ENCODE peak calls at places on chromosomes 2 and 18, in five cellular contexts. R, J, U, S and A are unnamed samples.
A peak's percentile ranks its signal among the peaks of the same experiment; 100 is the strongest.

GRCh38 chr2:220619525-220620267 is 952.4 kb downstream of the EPHA4 start:
- DNase-seq in R (no peak), J (no peak), U (peak; percentile 16), S (no peak), A (no peak)

GRCh38 chr2:108161298-108161697 is 78.5 kb upstream of the SULT1C3 start:
- DNase-seq in R (no peak), U (no peak), S (no peak), J (no peak), A (no peak)

GRCh38 chr2:148885209-148885608 is 10.2 kb downstream of the KIF5C start:
- DNase-seq in J (no peak), U (no peak), S (no peak), R (no peak), A (no peak)

GRCh38 chr2:62305421-62306176 is 109.7 kb downstream of the B3GNT2 start:
- DNase-seq in S (no peak), U (peak; percentile 16), J (no peak), R (no peak), A (no peak)

GRCh38 chr2:216160786-216161185 is 51.6 kb downstream of the XRCC5 start:
- DNase-seq in J (no peak), U (no peak), S (no peak), R (no peak), A (no peak)

GRCh38 chr2:231931481-231931915 is 5.3 kb upstream of the NPPC start:
- DNase-seq in J (no peak), R (peak; percentile 11), U (no peak), S (no peak), A (no peak)

GRCh38 chr2:239393941-239394340 is 6.9 kb downstream of the HDAC4 start:
- DNase-seq in R (no peak), U (peak; percentile 37), J (no peak), S (no peak), A (no peak)

GRCh38 chr2:85215074-85216050 is 82.2 kb downstream of the TCF7L1 start:
- DNase-seq in R (peak; percentile 80), J (no peak), U (peak; percentile 88), S (peak; percentile 31), A (peak; percentile 62)

GRCh38 chr2:190794466-190795184 is 86.0 kb upstream of the GLS start:
- DNase-seq in S (no peak), J (no peak), U (peak; percentile 55), R (no peak), A (no peak)

GRCh38 chr2:163717993-163718680 is 17.7 kb downstream of the FIGN start:
- DNase-seq in S (no peak), J (no peak), R (no peak), U (no peak), A (no peak)

GRCh38 chr18:73895701-73896100 is 251.9 kb downstream of the FBXO15 start:
- DNase-seq in U (no peak), R (no peak), S (no peak), J (no peak), A (no peak)

GRCh38 chr2:127154985-127155650 is 48.2 kb upstream of the BIN1 start:
- DNase-seq in J (no peak), U (peak; percentile 74), S (no peak), R (no peak), A (no peak)

GRCh38 chr2:206432432-206433082 is 10.8 kb upstream of the ADAM23 start:
- DNase-seq in R (no peak), S (no peak), J (no peak), U (no peak), A (no peak)

GRCh38 chr2:44348385-44348784 is 12.9 kb downstream of the PREPL start:
- DNase-seq in S (no peak), U (peak; percentile 86), J (no peak), R (no peak), A (peak; percentile 63)

GRCh38 chr2:138708682-138709241 is 71.4 kb downstream of the NXPH2 start:
- DNase-seq in U (peak; percentile 44), S (no peak), J (no peak), R (no peak), A (no peak)

GRCh38 chr2:41905597-41906324 is 142.1 kb upstream of the PKDCC start:
- DNase-seq in S (no peak), J (no peak), R (no peak), U (no peak), A (no peak)

GRCh38 chr2:69815717-69816116 is 13.7 kb upstream of the GMCL1 start:
- DNase-seq in R (no peak), U (peak; percentile 21), S (no peak), J (no peak), A (no peak)

GRCh38 chr2:122079844-122080243 is 324.4 kb downstream of the TSN start:
- DNase-seq in J (no peak), S (no peak), U (no peak), R (no peak), A (no peak)

GRCh38 chr2:164681009-164681408 is 59.7 kb upstream of the GRB14 start:
- DNase-seq in U (peak; percentile 18), S (no peak), R (no peak), J (no peak), A (no peak)

GRCh38 chr18:62781893-62782292 is 66.6 kb downstream of the PHLPP1 start:
- DNase-seq in J (no peak), U (peak; percentile 96), R (no peak), S (no peak), A (peak; percentile 58)

GRCh38 chr2:174985624-174986023 is 19.6 kb downstream of the CHN1 start:
- DNase-seq in J (no peak), U (peak; percentile 65), R (no peak), S (no peak), A (no peak)

GRCh38 chr2:190173382-190173781 is 110.9 kb upstream of the MSTN start:
- DNase-seq in J (no peak), S (no peak), R (no peak), U (no peak), A (no peak)

GRCh38 chr2:140122001-140122400 is 1341.8 kb upstream of the NXPH2 start:
- DNase-seq in S (no peak), R (no peak), J (no peak), U (no peak), A (peak; percentile 9)

GRCh38 chr2:18378020-18378653 is 182.3 kb downstream of the RDH14 start:
- DNase-seq in J (no peak), R (peak; percentile 52), S (peak; percentile 25), U (peak; percentile 70), A (peak; percentile 53)

GRCh38 chr2:144914622-144915230 is 394.8 kb upstream of the ZEB2 start:
- DNase-seq in J (no peak), R (no peak), U (peak; percentile 55), S (no peak), A (no peak)

GRCh38 chr2:240630771-240631560 is 5.7 kb downstream of the GPR35 start:
- DNase-seq in J (no peak), R (peak; percentile 32), S (no peak), U (no peak), A (no peak)

GRCh38 chr2:11663427-11663826 is 6.6 kb downstream of the NTSR2 start:
- DNase-seq in U (no peak), R (no peak), S (no peak), J (no peak), A (no peak)

DNA sequence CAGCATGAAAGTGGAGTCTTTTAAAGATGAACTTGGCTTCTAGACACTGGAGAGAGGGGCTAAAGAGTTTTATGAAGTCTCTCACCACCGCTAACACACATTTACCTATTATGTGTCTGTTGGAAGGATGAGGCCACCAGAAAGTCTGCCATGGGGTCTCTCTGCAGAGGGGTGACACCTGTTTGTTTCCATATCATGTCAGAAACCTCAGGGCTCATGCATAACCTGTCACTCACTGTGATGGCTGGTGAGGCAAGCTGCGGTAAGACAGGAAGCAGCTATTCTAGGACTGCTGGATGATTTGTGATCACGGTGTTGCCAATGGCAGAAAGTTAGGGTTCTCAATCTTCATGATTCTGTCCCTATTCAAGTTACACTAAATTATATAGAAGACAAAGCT is 60.8 kb upstream of the DNMT3A start:
- DNase-seq in S (peak; percentile 16), R (no peak), U (no peak), J (no peak), A (no peak)
- H3K27ac ChIP-seq in S (no peak overlapping the region), R (no peak overlapping the region), U (no peak overlapping the region), J (no peak overlapping the region), A (no peak overlapping the region)

GRCh38 chr2:46500801-46501200 is 21.4 kb downstream of the TMEM247 start:
- DNase-seq in R (no peak), J (no peak), U (no peak), S (no peak), A (no peak)
- H3K27ac ChIP-seq in R (no peak overlapping the region), J (no peak overlapping the region), U (no peak overlapping the region), S (no peak overlapping the region), A (no peak overlapping the region)

DNA sequence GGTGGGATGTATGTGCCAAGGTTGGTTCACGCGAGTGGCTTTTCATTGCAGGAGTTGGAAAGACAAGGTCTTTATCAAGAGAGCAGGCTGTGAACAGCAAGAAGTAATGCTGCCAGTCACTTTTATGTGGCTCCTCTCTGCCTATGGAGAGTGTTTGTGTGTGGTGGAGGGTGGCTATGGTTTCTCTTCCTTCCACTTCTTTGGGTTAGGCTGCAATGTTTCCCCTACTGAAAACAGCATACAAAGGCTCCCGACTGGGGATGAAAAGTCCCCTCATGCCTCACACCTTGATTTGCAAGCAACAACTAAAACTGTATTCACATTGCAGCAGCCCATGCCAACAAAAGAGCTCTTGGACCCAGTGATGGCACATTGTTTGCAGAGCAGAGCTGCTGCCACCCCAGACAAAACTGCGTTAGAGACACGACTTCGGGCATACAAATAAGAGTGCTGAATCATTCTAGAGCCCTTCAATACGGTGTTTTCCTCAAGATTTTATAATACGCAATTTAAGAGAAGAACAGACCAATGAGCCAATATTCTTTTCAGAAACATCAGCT is 301.6 kb downstream of the SLC8A1 start:
- DNase-seq in R (no peak), J (no peak), S (no peak), U (no peak), A (no peak)
- H3K27ac ChIP-seq in R (no peak overlapping the region), J (no peak overlapping the region), S (no peak overlapping the region), U (no peak overlapping the region), A (no peak overlapping the region)

GRCh38 chr2:226875438-226876225 is 39.8 kb downstream of the RHBDD1 start:
- DNase-seq in S (no peak), R (no peak), J (no peak), U (no peak), A (no peak)

GRCh38 chr2:226873826-226874225 is 38.0 kb downstream of the RHBDD1 start:
- DNase-seq in S (no peak), U (no peak), J (no peak), R (no peak), A (no peak)

GRCh38 chr2:226873051-226873620 is 37.3 kb downstream of the RHBDD1 start:
- DNase-seq in S (no peak), R (no peak), J (no peak), U (no peak), A (peak; percentile 31)

GRCh38 chr2:226877491-226877890 is 41.6 kb downstream of the RHBDD1 start:
- DNase-seq in U (no peak), S (no peak), J (no peak), R (no peak), A (no peak)

GRCh38 chr2:226874749-226875148 is 38.9 kb downstream of the RHBDD1 start:
- DNase-seq in J (no peak), U (no peak), R (no peak), S (no peak), A (no peak)
- H3K27ac ChIP-seq in J (no peak overlapping the region), U (no peak overlapping the region), R (no peak overlapping the region), S (no peak overlapping the region), A (no peak overlapping the region)